ENCODE peak calls at places on chromosomes 11 and 22, in four cellular contexts. A is H1, G is GM12878, I is K562. K is an unnamed sample.

GRCh38 chr11:2564008-2564530 is 119.3 kb downstream of the KCNQ1 start:
- DNase-seq in A (no peak), G (no peak), I (no peak), K (no peak)

GRCh38 chr11:123235117-123235686 is 40.2 kb upstream of the CLMP start:
- DNase-seq in A (peak; percentile 89), G (no peak), I (peak; percentile 79), K (peak; percentile 38)

GRCh38 chr11:134736251-134737072 is 324.4 kb upstream of the B3GAT1 start:
- DNase-seq in A (no peak), G (no peak), I (no peak), K (no peak)

GRCh38 chr22:25757686-25758085 is 15.7 kb downstream of the MYO18B start:
- DNase-seq in A (no peak), G (no peak), I (no peak), K (no peak)

GRCh38 chr22:26477341-26477731 is 6.2 kb downstream of the HPS4 start:
- DNase-seq in A (no peak), G (no peak), I (no peak), K (no peak)

GRCh38 chr22:23403720-23404688 is 176.1 kb downstream of the IGLL1 start:
- DNase-seq in A (no peak), G (no peak), I (no peak), K (no peak)

GRCh38 chr11:107750313-107750712 is 38.5 kb upstream of the SLN start:
- DNase-seq in A (no peak), G (no peak), I (no peak), K (no peak)

GRCh38 chr11:77346906-77347603 is 45.6 kb upstream of the GDPD4 start:
- DNase-seq in A (no peak), G (no peak), I (no peak), K (no peak)

GRCh38 chr11:83573097-83573496 is 286.9 kb upstream of the CCDC90B start:
- DNase-seq in A (no peak), G (no peak), I (no peak), K (no peak)

GRCh38 chr11:68354181-68354872 is 41.9 kb downstream of the LRP5 start:
- DNase-seq in A (no peak), G (no peak), I (no peak), K (peak; percentile 80)

GRCh38 chr11:106691807-106692365 is 326.4 kb downstream of the GUCY1A2 start:
- DNase-seq in A (no peak), G (no peak), I (no peak), K (no peak)

GRCh38 chr22:30650508-30651116 is 15.0 kb downstream of the SLC35E4 start:
- DNase-seq in A (no peak), G (no peak), I (no peak), K (no peak)

GRCh38 chr11:128492461-128492860 is 94.9 kb downstream of the ETS1 start:
- DNase-seq in A (no peak), G (no peak), I (no peak), K (no peak)

GRCh38 chr11:128491195-128491936 is 96.0 kb downstream of the ETS1 start:
- DNase-seq in A (no peak), G (no peak), I (no peak), K (no peak)

GRCh38 chr11:128487978-128488377 is 99.4 kb downstream of the ETS1 start:
- DNase-seq in A (no peak), G (no peak), I (no peak), K (no peak)

GRCh38 chr11:128488471-128488870 is 98.9 kb downstream of the ETS1 start:
- DNase-seq in A (no peak), G (no peak), I (no peak), K (no peak)

GRCh38 chr11:128490092-128490491 is 97.3 kb downstream of the ETS1 start:
- DNase-seq in A (no peak), G (no peak), I (no peak), K (no peak)
- H4K20me1 ChIP-seq in A (no peaks in the 10 kb centered on the region), G (no peaks in the 10 kb centered on the region), I (no peaks in the 10 kb centered on the region), K (no peaks in the 10 kb centered on the region)

GRCh38 chr22:41668971-41669911 is 19.4 kb downstream of the SNU13 start:
- DNase-seq in A (no peak), G (no peak), I (no peak), K (no peak)
- TF ChIP-seq EGR1 in A (no peak), G (no peak), I (no peak), K (no peak)

GRCh38 chr11:59189986-59190385 is 18.1 kb downstream of the DTX4 start:
- DNase-seq in A (no peak), G (no peak), I (no peak), K (no peak)
- H3K4me1 ChIP-seq in A (peaks cover 4% of the 10 kb centered on the region), G (peaks cover 10% of the 10 kb centered on the region), I (no peaks in the 10 kb centered on the region), K (peaks cover 13% of the 10 kb centered on the region)

DNA sequence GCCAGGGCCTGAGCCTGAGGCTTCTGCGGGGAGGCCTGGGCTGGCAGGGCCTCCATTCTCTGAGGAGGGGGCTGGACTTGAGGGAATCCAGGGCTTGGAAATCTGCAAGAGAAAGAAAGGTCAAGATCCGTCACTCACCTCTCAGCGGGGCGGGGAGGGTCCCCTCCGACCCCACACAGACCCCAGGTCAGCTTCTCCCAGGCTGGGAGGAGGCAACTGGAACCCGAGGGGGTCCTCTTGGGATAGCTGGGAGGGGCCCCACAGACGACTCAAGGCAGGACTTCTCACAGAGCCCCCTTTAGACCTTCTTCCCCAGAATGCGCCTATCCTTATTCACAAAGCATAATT is 11.0 kb downstream of the TNKS1BP1 start:
- DNase-seq in A (no peak), G (no peak), I (no peak), K (no peak)
- H4K20me1 ChIP-seq in A (no peaks in the 10 kb centered on the region), G (no peaks in the 10 kb centered on the region), I (peaks cover 22% of the 10 kb centered on the region), K (no peaks in the 10 kb centered on the region)

GRCh38 chr11:111081021-111081511 is 164.5 kb upstream of the POU2AF2 start:
- DNase-seq in A (no peak), G (no peak), I (no peak), K (no peak)
- TF ChIP-seq EGR1 in A (no peak), G (no peak), I (no peak), K (no peak)

GRCh38 chr22:37744589-37744988 is 47.7 kb downstream of the TRIOBP start:
- DNase-seq in A (no peak), G (no peak), I (no peak), K (no peak)

GRCh38 chr22:37741312-37741795 is 44.5 kb downstream of the TRIOBP start:
- DNase-seq in A (peak; percentile 49), G (no peak), I (no peak), K (no peak)

GRCh38 chr22:37740455-37741311 is 43.8 kb downstream of the TRIOBP start:
- DNase-seq in A (no peak), G (no peak), I (no peak), K (no peak)

GRCh38 chr22:37739611-37740049 is 42.8 kb downstream of the TRIOBP start:
- DNase-seq in A (no peak), G (no peak), I (no peak), K (no peak)

DNA sequence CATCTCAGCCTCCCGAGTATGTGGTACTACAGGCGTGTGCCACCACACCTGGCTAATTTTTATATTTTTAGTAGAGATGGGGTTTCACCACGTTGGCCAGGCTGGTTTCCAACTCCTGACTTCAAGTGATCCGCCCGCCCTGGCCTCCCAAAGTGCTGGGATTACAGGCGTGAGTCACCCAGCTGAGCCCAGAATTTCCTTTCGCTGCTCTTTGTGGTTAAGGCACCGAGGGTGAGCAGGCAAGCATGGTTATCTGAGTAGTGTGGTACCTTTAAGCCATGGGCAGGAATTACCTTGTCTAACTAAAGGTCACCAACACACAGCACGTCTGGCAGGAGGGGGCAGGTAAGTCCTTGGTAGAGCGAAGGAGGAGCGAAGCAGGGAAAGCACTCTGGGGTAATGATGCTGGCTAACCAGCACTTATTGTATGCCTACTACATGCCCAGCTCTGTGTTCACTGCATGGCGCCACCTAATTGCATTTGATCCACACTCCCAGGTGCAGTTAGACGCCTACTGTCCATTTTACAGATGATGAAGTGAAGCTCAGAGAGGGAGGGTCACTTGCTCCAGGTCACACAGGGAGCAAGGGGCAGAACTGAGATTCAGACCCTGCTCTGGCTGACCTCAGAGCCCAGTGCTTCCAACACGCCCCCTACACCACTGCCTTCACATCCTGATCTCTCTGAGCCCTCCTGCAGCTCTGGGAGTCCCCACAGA is 45.7 kb downstream of the TRIOBP start:
- DNase-seq in A (no peak), G (no peak), I (no peak), K (peak; percentile 96)
- H3K4me1 ChIP-seq in A (peaks cover 14% of the 10 kb centered on the region), G (peaks cover 4% of the 10 kb centered on the region), I (peaks cover 39% of the 10 kb centered on the region), K (peaks cover 46% of the 10 kb centered on the region)

DNA sequence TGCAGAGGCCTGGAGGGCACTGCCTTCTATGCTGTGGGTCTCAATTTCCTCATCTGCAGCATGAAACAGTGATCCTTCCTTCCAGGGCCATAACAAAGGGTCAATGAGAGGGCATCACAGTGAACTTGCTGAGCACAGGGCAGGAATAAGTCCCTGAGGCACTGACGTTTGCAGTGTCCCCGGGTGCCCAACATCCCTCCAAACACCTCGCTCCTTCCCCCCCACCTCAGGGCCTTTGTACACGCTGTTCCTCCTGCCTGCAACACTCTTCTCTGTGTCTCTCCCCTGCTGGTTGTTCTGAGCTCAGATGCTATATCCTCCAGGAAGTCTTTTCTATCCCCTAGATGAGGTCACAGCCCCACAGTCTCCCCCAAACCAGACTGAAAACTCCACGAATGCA is 59.7 kb upstream of the TCF20 start:
- DNase-seq in A (no peak), G (no peak), I (no peak), K (no peak)
- H4K20me1 ChIP-seq in A (peaks cover 5% of the 10 kb centered on the region), G (no peaks in the 10 kb centered on the region), I (peaks cover 6% of the 10 kb centered on the region), K (no peaks in the 10 kb centered on the region)

DNA sequence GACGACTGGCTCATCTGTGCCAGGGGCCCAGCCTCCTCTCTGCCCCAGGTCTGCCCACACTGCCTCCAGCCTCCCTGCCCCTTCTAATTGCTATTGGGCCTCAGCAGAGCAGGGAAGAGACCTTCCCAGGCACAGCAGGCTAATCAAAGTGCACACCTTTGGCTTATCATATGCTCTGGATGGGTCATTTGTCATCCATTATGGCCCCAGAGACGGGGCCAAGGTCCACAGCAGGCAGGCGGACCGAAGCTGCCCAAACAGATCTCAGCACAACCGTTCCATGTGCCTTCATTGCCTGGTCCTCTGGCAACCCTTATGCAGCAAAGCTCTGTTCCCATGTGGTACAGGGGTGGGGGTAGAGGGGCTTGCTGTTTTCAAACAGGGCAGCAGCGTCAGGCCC is 66.6 kb downstream of the TP53I11 start:
- DNase-seq in A (no peak), G (no peak), I (no peak), K (no peak)
- TF ChIP-seq EGR1 in A (no peak), G (no peak), I (no peak), K (no peak)

GRCh38 chr11:103608566-103608965 is 427.9 kb upstream of the DDI1 start:
- DNase-seq in A (no peak), G (no peak), I (no peak), K (no peak)

GRCh38 chr11:103609117-103610066 is 427.0 kb upstream of the DDI1 start:
- DNase-seq in A (no peak), G (no peak), I (no peak), K (peak; percentile 78)

DNA sequence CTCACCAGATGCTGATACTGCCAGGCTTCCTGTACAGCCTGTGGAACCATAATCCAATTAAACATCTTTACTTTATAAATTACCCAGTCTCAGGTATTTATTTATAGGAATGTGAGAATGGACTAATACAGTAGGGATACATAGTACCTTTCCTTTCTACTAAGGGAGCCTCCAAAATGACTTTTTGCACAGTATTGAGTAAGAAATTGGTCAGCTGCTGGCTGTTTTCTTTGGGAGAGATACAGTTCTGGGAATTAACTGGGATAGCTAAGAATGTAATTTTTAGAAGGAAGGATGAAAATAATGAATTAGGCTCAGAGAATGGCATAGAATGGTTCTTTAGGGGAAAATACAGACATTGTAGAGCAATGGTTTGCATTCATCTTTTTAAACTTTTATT is 426.0 kb upstream of the DDI1 start:
- DNase-seq in A (no peak), G (no peak), I (no peak), K (no peak)
- H3K4me1 ChIP-seq in A (no peaks in the 10 kb centered on the region), G (no peaks in the 10 kb centered on the region), I (no peaks in the 10 kb centered on the region), K (peaks cover 3% of the 10 kb centered on the region)